ENCODE peak calls at places on chromosomes 11 and 22, in ten cellular contexts. B is tibial nerve, Y is dorsolateral prefrontal cortex, Q is endothelial cell, U is left ventricle myocardium inferior, X is RWPE2, C is cardiac fibroblast, F is astrocyte of the spinal cord, J is AG04450, L is GM12864. I is an unnamed sample.

GRCh38 chr11:106087815-106088435 is 10.5 kb downstream of the AASDHPPT start:
- DNase-seq in X (no peak), Q (peak; percentile 41), U (peak; percentile 22), L (no peak), J (no peak), B (peak; percentile 20), C (peak; percentile 70), F (peak; percentile 68), Y (peak; percentile 41), I (no peak)

GRCh38 chr11:124917115-124917637 is 1.9 kb upstream of the HEPN1 start:
- DNase-seq in C (peak; percentile 81), B (no peak), J (peak; percentile 80), F (peak; percentile 54), X (no peak), L (no peak), Q (no peak), Y (no peak), U (no peak), I (no peak)

GRCh38 chr22:20438066-20438677 is 547 bp upstream of the SCARF2 start:
- DNase-seq in F (peak; percentile 61), U (no peak), Q (no peak), J (no peak), L (no peak), C (peak; percentile 46), B (no peak), X (peak; percentile 57), Y (no peak), I (no peak)

GRCh38 chr11:107688322-107688918 is 23.4 kb downstream of the SLN start:
- DNase-seq in X (no peak), U (no peak), L (no peak), B (no peak), C (peak; percentile 32), Q (no peak), Y (no peak), J (no peak), F (no peak), I (no peak)

GRCh38 chr22:19535001-19535400 is 10.8 kb upstream of the CLDN5 start:
- DNase-seq in Y (no peak), X (no peak), J (no peak), L (no peak), Q (no peak), F (no peak), B (no peak), C (no peak), U (no peak), I (no peak)

GRCh38 chr11:112837162-112837826 is 123.9 kb upstream of the NCAM1 start:
- DNase-seq in L (no peak), C (peak; percentile 4), U (no peak), F (no peak), J (no peak), B (no peak), X (no peak), Q (peak; percentile 8), Y (no peak), I (no peak)

GRCh38 chr11:81570669-81571068 is 1163.0 kb downstream of the FAM181B start:
- DNase-seq in Y (no peak), U (no peak), F (no peak), L (no peak), J (no peak), C (no peak), B (no peak), X (no peak), Q (no peak), I (no peak)

GRCh38 chr11:46529086-46529905 is 64.5 kb downstream of the AMBRA1 start:
- DNase-seq in Y (peak; percentile 45), C (peak; percentile 71), Q (peak; percentile 74), L (peak; percentile 35), X (peak; percentile 68), J (no peak), B (peak; percentile 33), U (peak; percentile 53), F (peak; percentile 46), I (peak; percentile 75)

GRCh38 chr11:1307998-1308744 is 1.3 kb downstream of the TOLLIP start:
- DNase-seq in Y (no peak), J (no peak), Q (no peak), X (no peak), U (no peak), B (no peak), F (peak; percentile 14), L (no peak), C (no peak), I (peak; percentile 37)

GRCh38 chr11:30295178-30295885 is 27.6 kb upstream of the ARL14EP start:
- DNase-seq in B (no peak), J (no peak), Q (no peak), F (no peak), C (no peak), L (no peak), X (no peak), U (no peak), Y (no peak), I (no peak)

GRCh38 chr22:38018938-38019827 is 34.8 kb upstream of the SOX10 start:
- DNase-seq in J (no peak), C (no peak), B (no peak), L (no peak), X (no peak), Y (no peak), F (no peak), Q (no peak), U (no peak), I (no peak)

GRCh38 chr22:38014083-38014482 is 29.7 kb upstream of the SOX10 start:
- DNase-seq in F (no peak), B (no peak), L (no peak), J (no peak), U (no peak), C (no peak), Q (no peak), X (no peak), Y (no peak), I (no peak)

GRCh38 chr22:38017939-38018885 is 33.9 kb upstream of the SOX10 start:
- DNase-seq in F (no peak), J (no peak), X (no peak), B (no peak), L (no peak), Q (no peak), Y (no peak), U (no peak), C (no peak), I (no peak)

GRCh38 chr22:38016182-38017078 is 32.1 kb upstream of the SOX10 start:
- DNase-seq in Q (no peak), U (peak; percentile 45), C (peak; percentile 84), B (peak; percentile 59), X (no peak), J (no peak), Y (no peak), F (no peak), L (no peak), I (no peak)

GRCh38 chr22:38017272-38017920 is 33.0 kb upstream of the SOX10 start:
- DNase-seq in C (peak; percentile 88), Y (no peak), B (peak; percentile 75), J (no peak), F (peak; percentile 24), L (no peak), U (peak; percentile 87), Q (no peak), X (no peak), I (no peak)
- TF ChIP-seq CTCF in C (no peak), Y (no peak), B (no peak), J (no peak), F (no peak), L (no peak), U (no peak), Q (no peak), X (no peak), I (no peak)

GRCh38 chr11:61955031-61955415 is 4.9 kb downstream of the BEST1 start:
- DNase-seq in Y (no peak), Q (peak; percentile 38), U (peak; percentile 70), L (no peak), J (no peak), X (no peak), F (peak; percentile 53), C (peak; percentile 92), B (no peak), I (no peak)
- TF ChIP-seq CTCF in Y (no peak), Q (no peak), U (peak; percentile 37), L (no peak), J (peak; percentile 31), X (peak; percentile 28), F (peak; percentile 6), C (peak; percentile 28), B (peak; percentile 30), I (no peak)

GRCh38 chr22:49525366-49525765 is 302.3 kb downstream of the BRD1 start:
- DNase-seq in Q (no peak), U (no peak), C (no peak), F (no peak), Y (no peak), X (no peak), B (no peak), J (no peak), L (no peak), I (no peak)
- TF ChIP-seq CTCF in Q (no peak), U (no peak), C (no peak), F (no peak), Y (no peak), X (no peak), B (no peak), J (no peak), L (no peak), I (no peak)

GRCh38 chr11:131027501-131027900 is 111.2 kb upstream of the SNX19 start:
- DNase-seq in U (no peak), B (no peak), L (no peak), C (peak; percentile 42), X (no peak), F (no peak), Q (no peak), J (no peak), Y (no peak), I (no peak)

GRCh38 chr11:131025020-131025419 is 108.7 kb upstream of the SNX19 start:
- DNase-seq in U (no peak), B (no peak), X (no peak), F (peak; percentile 58), Y (no peak), C (peak; percentile 57), L (no peak), J (peak; percentile 29), Q (peak; percentile 12), I (no peak)

DNA sequence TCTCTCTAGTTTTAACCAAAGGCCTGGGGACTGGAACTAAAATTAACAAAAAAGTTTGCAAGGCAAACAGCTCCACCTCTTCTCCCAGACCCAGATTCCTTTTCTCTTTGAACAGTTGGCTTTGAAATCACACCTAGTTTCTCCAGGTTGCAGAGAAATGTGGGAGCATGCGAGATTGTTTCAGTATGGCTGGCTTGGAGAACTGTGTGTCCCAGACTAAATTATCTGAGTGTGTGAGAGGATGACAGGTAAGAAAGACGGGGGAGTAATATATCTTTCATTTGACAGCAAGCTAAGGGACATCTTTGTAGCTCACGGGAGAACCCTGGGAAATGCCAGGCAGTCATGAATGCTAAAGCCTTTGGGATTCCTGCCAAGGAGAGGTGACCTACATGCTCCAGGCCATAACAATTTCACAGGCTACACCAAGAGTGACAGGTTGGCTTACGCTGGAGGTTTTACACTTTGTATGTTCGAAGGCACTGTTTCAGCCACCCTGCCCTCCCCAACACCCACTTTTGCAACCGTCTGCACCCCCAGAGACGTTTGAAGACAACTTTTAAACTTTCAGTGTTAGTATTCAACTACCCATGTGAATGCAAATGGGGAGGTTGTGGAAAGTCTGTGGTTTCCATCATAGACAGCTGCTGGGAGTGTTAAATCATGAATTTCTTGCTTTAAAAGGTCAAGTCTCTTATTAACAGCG is 109.3 kb upstream of the SNX19 start:
- DNase-seq in X (no peak), F (no peak), Q (no peak), Y (no peak), U (no peak), C (no peak), B (no peak), L (no peak), J (no peak), I (no peak)
- TF ChIP-seq CTCF in X (no peak), F (no peak), Q (no peak), Y (no peak), U (no peak), C (no peak), B (no peak), L (no peak), J (no peak), I (no peak)